ENCODE peak calls at places on chromosomes 12 and 14, in four cellular contexts. One of them, this sample, is unnamed.

GRCh38 chr12:62676521-62677307 is 210.1 kb downstream of the MON2 start:
- DNase-seq in substantia nigra: no peak
- DNase-seq in amniotic stem cell: no peak
- DNase-seq in smooth muscle cell of the brain vasculature: no peak
- DNase-seq in this sample: no peak

GRCh38 chr14:105888151-105888550 is 361.8 kb downstream of the TMEM121 start:
- DNase-seq in substantia nigra: no peak
- DNase-seq in amniotic stem cell: no peak
- DNase-seq in smooth muscle cell of the brain vasculature: no peak
- DNase-seq in this sample: no peak

GRCh38 chr14:61203059-61203753 is 77.9 kb downstream of the TMEM30B start:
- DNase-seq in substantia nigra: no peak
- DNase-seq in amniotic stem cell: no peak
- DNase-seq in smooth muscle cell of the brain vasculature: no peak
- DNase-seq in this sample: no peak

GRCh38 chr12:16228067-16228466 is 49.4 kb downstream of the SLC15A5 start:
- DNase-seq in substantia nigra: no peak
- DNase-seq in amniotic stem cell: no peak
- DNase-seq in smooth muscle cell of the brain vasculature: no peak
- DNase-seq in this sample: no peak

GRCh38 chr14:99191663-99192621 is 80.1 kb downstream of the BCL11B start:
- DNase-seq in substantia nigra: no peak
- DNase-seq in amniotic stem cell: no peak
- DNase-seq in smooth muscle cell of the brain vasculature: peak; percentile 6
- DNase-seq in this sample: peak; percentile 42

GRCh38 chr12:71576546-71576945 is 87.1 kb downstream of the ZFC3H1 start:
- DNase-seq in substantia nigra: no peak
- DNase-seq in amniotic stem cell: no peak
- DNase-seq in smooth muscle cell of the brain vasculature: no peak
- DNase-seq in this sample: no peak

GRCh38 chr12:108833355-108833733 is 24.0 kb downstream of the SSH1 start:
- DNase-seq in substantia nigra: no peak
- DNase-seq in amniotic stem cell: peak; percentile 81
- DNase-seq in smooth muscle cell of the brain vasculature: no peak
- DNase-seq in this sample: no peak

GRCh38 chr14:52080171-52080800 is 11.4 kb upstream of the NID2 start:
- DNase-seq in substantia nigra: no peak
- DNase-seq in amniotic stem cell: no peak
- DNase-seq in smooth muscle cell of the brain vasculature: no peak
- DNase-seq in this sample: no peak

GRCh38 chr12:11321980-11322379 is 11.7 kb upstream of the PRB4 start:
- DNase-seq in substantia nigra: no peak
- DNase-seq in amniotic stem cell: no peak
- DNase-seq in smooth muscle cell of the brain vasculature: no peak
- DNase-seq in this sample: no peak

GRCh38 chr12:14768823-14769405 is 34.4 kb downstream of the WBP11 start:
- DNase-seq in substantia nigra: no peak
- DNase-seq in amniotic stem cell: no peak
- DNase-seq in smooth muscle cell of the brain vasculature: no peak
- DNase-seq in this sample: no peak

GRCh38 chr14:53764846-53765245 is 191.8 kb downstream of the BMP4 start:
- DNase-seq in substantia nigra: no peak
- DNase-seq in amniotic stem cell: no peak
- DNase-seq in smooth muscle cell of the brain vasculature: no peak
- DNase-seq in this sample: no peak

GRCh38 chr14:23481362-23481970 is 12.0 kb downstream of the NGDN start:
- DNase-seq in substantia nigra: no peak
- DNase-seq in amniotic stem cell: no peak
- DNase-seq in smooth muscle cell of the brain vasculature: no peak
- DNase-seq in this sample: no peak

GRCh38 chr12:98863167-98863566 is 218.1 kb downstream of the APAF1 start:
- DNase-seq in substantia nigra: no peak
- DNase-seq in amniotic stem cell: no peak
- DNase-seq in smooth muscle cell of the brain vasculature: no peak
- DNase-seq in this sample: no peak

GRCh38 chr12:106709068-106709511 is 65.4 kb upstream of the RIC8B start:
- DNase-seq in substantia nigra: no peak
- DNase-seq in amniotic stem cell: no peak
- DNase-seq in smooth muscle cell of the brain vasculature: no peak
- DNase-seq in this sample: no peak

GRCh38 chr14:76125506-76125905 is 26.2 kb upstream of the GPATCH2L start:
- DNase-seq in substantia nigra: no peak
- DNase-seq in amniotic stem cell: no peak
- DNase-seq in smooth muscle cell of the brain vasculature: no peak
- DNase-seq in this sample: no peak

GRCh38 chr12:115667116-115667515 is 610.4 kb downstream of the MED13L start:
- DNase-seq in substantia nigra: no peak
- DNase-seq in amniotic stem cell: no peak
- DNase-seq in smooth muscle cell of the brain vasculature: no peak
- DNase-seq in this sample: no peak

GRCh38 chr14:81565441-81566290 is 32.0 kb upstream of the SEL1L start:
- DNase-seq in substantia nigra: no peak
- DNase-seq in amniotic stem cell: no peak
- DNase-seq in smooth muscle cell of the brain vasculature: no peak
- DNase-seq in this sample: peak; percentile 47

GRCh38 chr12:101207086-101207780 is 2.8 kb downstream of the SLC5A8 start:
- DNase-seq in substantia nigra: no peak
- DNase-seq in amniotic stem cell: peak; percentile 1
- DNase-seq in smooth muscle cell of the brain vasculature: no peak
- DNase-seq in this sample: no peak

GRCh38 chr12:122850695-122851350 is 15.6 kb downstream of the HIP1R start:
- DNase-seq in substantia nigra: no peak
- DNase-seq in amniotic stem cell: no peak
- DNase-seq in smooth muscle cell of the brain vasculature: no peak
- DNase-seq in this sample: no peak

GRCh38 chr12:94183702-94184379 is 35.5 kb downstream of the PLXNC1 start:
- DNase-seq in substantia nigra: no peak
- DNase-seq in amniotic stem cell: no peak
- DNase-seq in smooth muscle cell of the brain vasculature: no peak
- DNase-seq in this sample: no peak

GRCh38 chr14:51533160-51533559 is 118.5 kb upstream of the FRMD6 start:
- DNase-seq in substantia nigra: no peak
- DNase-seq in amniotic stem cell: peak; percentile 48
- DNase-seq in smooth muscle cell of the brain vasculature: no peak
- DNase-seq in this sample: no peak

This sample was measured in putamen.